ENCODE peak calls at places on chromosomes 7 and 10, in seven cellular contexts. T is cardiac muscle cell, N is BJ, Z is dorsolateral prefrontal cortex, B is neural progenitor cell, C is PC-3, W is transverse colon. P is an unnamed sample.

GRCh38 chr7:18708204-18708603 is 212.7 kb downstream of the HDAC9 start:
- DNase-seq in C (no peak), T (no peak), W (no peak), Z (no peak), N (no peak), B (no peak), P (no peak)

GRCh38 chr10:52212062-52212461 is 102.0 kb upstream of the DKK1 start:
- DNase-seq in W (peak; percentile 13), N (no peak), C (no peak), B (no peak), Z (no peak), T (peak; percentile 51), P (no peak)

GRCh38 chr7:19118896-19119301 is 1.5 kb upstream of the TWIST1 start:
- DNase-seq in B (peak; percentile 74), Z (no peak), C (no peak), N (no peak), W (no peak), T (peak; percentile 30), P (no peak)

GRCh38 chr10:115902596-115902995 is 370.4 kb downstream of the GFRA1 start:
- DNase-seq in T (no peak), C (no peak), B (no peak), N (no peak), Z (no peak), W (no peak), P (no peak)

GRCh38 chr7:12031638-12032037 is 179.5 kb upstream of the TMEM106B start:
- DNase-seq in W (no peak), Z (no peak), C (peak; percentile 71), T (peak; percentile 57), N (no peak), B (no peak), P (no peak)

GRCh38 chr7:12583922-12584321 is 13.4 kb downstream of the SCIN start:
- DNase-seq in B (no peak), W (no peak), T (no peak), Z (no peak), C (peak; percentile 65), N (no peak), P (no peak)

GRCh38 chr7:87926581-87927461 is 7.2 kb upstream of the ADAM22 start:
- DNase-seq in B (peak; percentile 43), Z (no peak), T (peak; percentile 67), W (peak; percentile 42), C (no peak), N (no peak), P (peak; percentile 97)

GRCh38 chr7:6637544-6638229 is 569 bp downstream of the ZNF316 start:
- DNase-seq in Z (no peak), C (peak; percentile 14), T (peak; percentile 24), W (peak; percentile 41), B (peak; percentile 66), N (no peak), P (peak; percentile 82)

GRCh38 chr10:18378766-18379165 is 238.5 kb downstream of the CACNB2 start:
- DNase-seq in C (no peak), N (no peak), W (no peak), T (no peak), Z (no peak), B (no peak), P (no peak)

GRCh38 chr7:46317256-46317655 is 396.2 kb upstream of the IGFBP3 start:
- DNase-seq in T (peak; percentile 14), W (no peak), N (peak; percentile 47), C (no peak), B (no peak), Z (no peak), P (no peak)

GRCh38 chr7:45718464-45719330 is 144.5 kb downstream of the ADCY1 start:
- DNase-seq in C (no peak), N (no peak), B (no peak), Z (no peak), T (no peak), W (no peak), P (no peak)

GRCh38 chr10:43938810-43939209 is 290.1 kb upstream of the ZNF32 start:
- DNase-seq in W (no peak), N (no peak), C (no peak), Z (no peak), T (no peak), B (no peak), P (no peak)

GRCh38 chr10:19014034-19014433 is 34.6 kb upstream of the MALRD1 start:
- DNase-seq in C (peak; percentile 22), B (no peak), N (peak; percentile 15), W (no peak), Z (no peak), T (peak; percentile 2), P (no peak)

GRCh38 chr7:100464210-100464660 is at the start of gene SPACDR:
- DNase-seq in C (no peak), W (no peak), T (no peak), N (no peak), B (no peak), Z (no peak), P (no peak)

GRCh38 chr10:61663466-61663865 is 737 bp downstream of the CABCOCO1 start:
- DNase-seq in C (peak; percentile 52), W (no peak), Z (no peak), B (no peak), T (no peak), N (no peak), P (no peak)

GRCh38 chr10:61664985-61665384 is 2.3 kb downstream of the CABCOCO1 start:
- DNase-seq in B (no peak), C (no peak), W (no peak), T (no peak), Z (no peak), N (no peak), P (no peak)

DNA sequence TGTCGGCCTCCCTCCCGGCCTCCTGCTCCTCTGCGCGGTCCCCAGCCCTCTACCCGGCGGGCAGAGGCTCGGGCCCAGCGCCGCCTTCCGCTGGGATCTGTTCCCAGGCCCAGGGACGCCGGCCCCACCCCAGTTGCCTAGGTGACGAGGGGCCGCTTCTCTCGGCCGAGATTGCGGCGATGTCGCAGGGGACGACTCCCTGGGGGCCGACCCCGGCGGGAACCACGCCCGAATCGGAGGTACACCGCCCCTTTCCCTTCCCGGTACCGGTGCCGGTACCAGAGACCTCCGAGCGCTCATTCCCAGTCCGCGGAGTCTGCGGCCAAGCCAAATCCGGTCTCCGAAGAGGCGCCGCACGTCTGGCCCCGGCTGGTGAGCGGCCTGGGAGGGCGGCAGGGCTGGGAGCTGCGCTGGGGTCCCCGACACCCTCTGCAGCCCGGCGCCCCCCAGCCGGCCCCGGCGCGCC is at the start of gene CABCOCO1:
- DNase-seq in C (peak; percentile 91), W (peak; percentile 69), N (no peak), B (peak; percentile 94), T (peak; percentile 74), Z (peak; percentile 70), P (no peak)
- TF ChIP-seq CTCF in C (peak; percentile 55), W (no peak), N (peak; percentile 50), B (peak; percentile 14), T (peak; percentile 22), Z (no peak), P (no peak)

GRCh38 chr10:63866747-63867140 is 345.5 kb downstream of the REEP3 start:
- DNase-seq in Z (no peak), N (no peak), T (peak; percentile 35), C (peak; percentile 75), W (no peak), B (peak; percentile 11), P (no peak)
- TF ChIP-seq CTCF in Z (no peak), N (no peak), T (no peak), C (peak; percentile 61), W (no peak), B (no peak), P (peak; percentile 24)

DNA sequence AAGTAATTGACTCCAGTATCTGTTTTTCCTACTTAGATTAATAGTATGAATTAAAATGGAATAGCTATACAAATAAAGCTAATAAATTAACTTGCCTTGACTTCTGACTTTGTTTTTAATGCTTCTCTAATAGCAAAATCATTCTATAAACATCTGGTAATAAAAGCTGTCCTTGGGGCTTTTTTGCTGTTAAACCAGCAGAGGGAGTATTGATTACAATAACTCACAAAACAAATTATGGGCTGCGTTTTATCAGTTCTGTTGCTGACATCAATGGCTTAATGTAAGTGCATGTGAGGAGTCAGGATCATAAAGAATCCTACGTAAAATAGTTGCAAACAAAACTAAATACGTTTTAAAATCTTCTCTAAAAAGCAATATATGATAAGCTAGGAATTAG is 667.8 kb downstream of the PCDH15 start:
- DNase-seq in W (no peak), C (peak; percentile 54), T (no peak), B (peak; percentile 7), Z (no peak), N (no peak), P (no peak)
- TF ChIP-seq CTCF in W (no peak), C (peak; percentile 91), T (no peak), B (peak; percentile 55), Z (no peak), N (no peak), P (no peak)

GRCh38 chr10:132359305-132360040 is 27.5 kb downstream of the LRRC27 start:
- DNase-seq in T (no peak), N (no peak), Z (peak; percentile 39), B (no peak), C (no peak), W (no peak), P (no peak)
- TF ChIP-seq CTCF in T (no peak), N (peak; percentile 2), Z (no peak), B (peak; percentile 7), C (peak; percentile 22), W (no peak), P (no peak)

GRCh38 chr10:126840736-126841135 is 64.5 kb upstream of the DOCK1 start:
- DNase-seq in B (no peak), N (no peak), W (peak; percentile 42), T (no peak), C (no peak), Z (no peak), P (no peak)
- TF ChIP-seq CTCF in B (no peak), N (no peak), W (no peak), T (no peak), C (no peak), Z (no peak), P (no peak)